ENCODE peak calls at places on chromosomes 12 and 14, in five cellular contexts. I, D, T, A and G are unnamed samples.
A peak's percentile ranks its signal among the peaks of the same experiment; 100 is the strongest.

GRCh38 chr14:64755661-64756265 is 51.5 kb downstream of the PLEKHG3 start:
- DNase-seq in I (no peak), D (peak; percentile 42), T (no peak), A (no peak), G (peak; percentile 90)

GRCh38 chr12:6559500-6559899 is 3.7 kb upstream of the IFFO1 start:
- DNase-seq in I (no peak), D (no peak), T (no peak), A (no peak), G (no peak)

GRCh38 chr12:127803545-127803944 is 463.4 kb upstream of the TMEM132C start:
- DNase-seq in I (no peak), D (peak; percentile 27), T (no peak), A (no peak), G (no peak)

GRCh38 chr12:58583541-58583940 is 336.8 kb downstream of the LRIG3 start:
- DNase-seq in I (no peak), D (peak; percentile 37), T (no peak), A (no peak), G (no peak)

GRCh38 chr14:65927871-65928270 is 515.3 kb downstream of the FUT8 start:
- DNase-seq in I (no peak), D (no peak), T (no peak), A (no peak), G (no peak)

GRCh38 chr14:56002876-56003625 is 115.2 kb upstream of the PELI2 start:
- DNase-seq in I (no peak), D (no peak), T (no peak), A (no peak), G (no peak)

GRCh38 chr14:101763941-101764709 is 2.6 kb downstream of the PPP2R5C start:
- DNase-seq in I (no peak), D (no peak), T (peak; percentile 68), A (no peak), G (no peak)

GRCh38 chr12:53207042-53207441 is at the start of gene ITGB7:
- DNase-seq in I (no peak), D (no peak), T (no peak), A (no peak), G (no peak)

GRCh38 chr12:131783915-131784541 is 44.2 kb upstream of the MMP17 start:
- DNase-seq in I (no peak), D (peak; percentile 84), T (no peak), A (no peak), G (no peak)

GRCh38 chr14:103753809-103754208 is 38.2 kb downstream of the ZFYVE21 start:
- DNase-seq in I (no peak), D (no peak), T (no peak), A (no peak), G (no peak)

GRCh38 chr14:82647088-82647697 is 1113.5 kb upstream of the SEL1L start:
- DNase-seq in I (no peak), D (no peak), T (no peak), A (no peak), G (no peak)

GRCh38 chr12:33825986-33826602 is 196.2 kb upstream of the ALG10 start:
- DNase-seq in I (no peak), D (no peak), T (no peak), A (no peak), G (no peak)

GRCh38 chr12:62799126-62799736 is 135.7 kb downstream of the PPM1H start:
- DNase-seq in I (peak; percentile 60), D (peak; percentile 38), T (peak; percentile 62), A (peak; percentile 81), G (no peak)

GRCh38 chr12:93022603-93023340 is 93.7 kb upstream of the EEA1 start:
- DNase-seq in I (no peak), D (peak; percentile 68), T (no peak), A (no peak), G (no peak)

GRCh38 chr12:131097247-131098177 is 143.8 kb downstream of the ADGRD1 start:
- DNase-seq in I (no peak), D (no peak), T (no peak), A (peak; percentile 92), G (peak; percentile 43)

GRCh38 chr12:105523164-105524057 is 192.9 kb downstream of the C12orf75 start:
- DNase-seq in I (peak; percentile 16), D (peak; percentile 95), T (peak; percentile 39), A (peak; percentile 73), G (no peak)

GRCh38 chr12:71216725-71217579 is 59.2 kb upstream of the TSPAN8 start:
- DNase-seq in I (peak; percentile 44), D (peak; percentile 17), T (no peak), A (peak; percentile 13), G (no peak)

GRCh38 chr12:47223848-47224213 is 144.1 kb upstream of the AMIGO2 start:
- DNase-seq in I (peak; percentile 70), D (peak; percentile 26), T (no peak), A (no peak), G (no peak)

GRCh38 chr12:130747867-130748740 is 32.0 kb upstream of the RIMBP2 start:
- DNase-seq in I (peak; percentile 75), D (peak; percentile 20), T (peak; percentile 77), A (peak; percentile 89), G (no peak)

GRCh38 chr12:104350211-104350908 is 46.8 kb downstream of the EID3 start:
- DNase-seq in I (no peak), D (no peak), T (peak; percentile 6), A (no peak), G (no peak)

GRCh38 chr12:54390668-54391551 is 6.4 kb upstream of the ZNF385A start:
- DNase-seq in I (peak; percentile 31), D (no peak), T (no peak), A (peak; percentile 83), G (no peak)

GRCh38 chr14:100555436-100556067 is 31.7 kb downstream of the BEGAIN start:
- DNase-seq in I (no peak), D (no peak), T (no peak), A (no peak), G (no peak)

GRCh38 chr12:19234991-19235876 is 105.7 kb downstream of the PLEKHA5 start:
- DNase-seq in I (no peak), D (peak; percentile 62), T (no peak), A (no peak), G (no peak)

GRCh38 chr14:55127491-55127951 is 1.5 kb upstream of the LGALS3 start:
- DNase-seq in I (no peak), D (peak; percentile 78), T (no peak), A (no peak), G (no peak)

GRCh38 chr14:54807881-54808280 is 94.7 kb downstream of the GCH1 start:
- DNase-seq in I (no peak), D (no peak), T (no peak), A (no peak), G (no peak)

DNA sequence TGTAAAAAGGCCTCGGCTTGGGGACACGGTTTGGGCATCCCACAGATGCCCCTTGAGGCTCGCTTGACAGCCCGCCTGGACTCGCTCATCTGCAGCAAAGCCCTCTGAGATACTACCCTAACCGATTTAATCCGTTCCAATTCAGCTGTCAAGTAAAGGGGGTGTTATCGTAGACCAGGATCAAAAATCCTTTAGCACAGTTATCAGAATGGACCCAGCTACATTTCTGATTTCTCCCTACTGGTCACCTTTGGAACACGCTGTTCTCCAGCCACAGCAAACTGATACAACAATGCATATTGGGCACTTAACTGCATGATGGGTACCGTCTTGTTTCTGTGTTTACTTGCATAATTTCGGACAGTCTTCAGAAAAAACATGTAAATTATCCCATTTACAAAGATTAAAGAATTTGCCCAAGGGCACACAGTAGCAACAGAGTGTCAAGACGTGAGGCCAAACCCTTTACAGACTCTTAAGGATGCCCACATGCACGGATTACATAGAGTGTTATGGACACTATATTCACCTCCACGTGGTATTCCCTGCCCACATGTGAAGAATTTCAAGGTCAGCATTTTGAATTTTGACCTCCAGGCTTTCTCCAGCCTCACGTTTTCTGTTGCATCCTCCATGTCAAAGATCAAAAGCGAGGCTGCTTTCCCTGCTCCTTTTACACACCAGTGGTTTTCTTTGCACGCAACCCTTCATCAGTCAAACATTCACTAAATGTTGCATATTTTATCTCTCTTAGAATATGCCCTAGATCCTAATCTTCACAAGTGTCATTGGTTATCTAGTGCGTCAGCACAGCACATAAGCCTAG is 3.2 kb upstream of the DUSP6 start:
- DNase-seq in I (no peak), D (no peak), T (no peak), A (peak; percentile 58), G (no peak)
- H3K4me3 ChIP-seq in I (no peak overlapping the region), D (peak overlapping the region; percentile 63), T (no peak overlapping the region), A (peak overlapping the region; percentile 79), G (peak overlapping the region; percentile 40)

DNA sequence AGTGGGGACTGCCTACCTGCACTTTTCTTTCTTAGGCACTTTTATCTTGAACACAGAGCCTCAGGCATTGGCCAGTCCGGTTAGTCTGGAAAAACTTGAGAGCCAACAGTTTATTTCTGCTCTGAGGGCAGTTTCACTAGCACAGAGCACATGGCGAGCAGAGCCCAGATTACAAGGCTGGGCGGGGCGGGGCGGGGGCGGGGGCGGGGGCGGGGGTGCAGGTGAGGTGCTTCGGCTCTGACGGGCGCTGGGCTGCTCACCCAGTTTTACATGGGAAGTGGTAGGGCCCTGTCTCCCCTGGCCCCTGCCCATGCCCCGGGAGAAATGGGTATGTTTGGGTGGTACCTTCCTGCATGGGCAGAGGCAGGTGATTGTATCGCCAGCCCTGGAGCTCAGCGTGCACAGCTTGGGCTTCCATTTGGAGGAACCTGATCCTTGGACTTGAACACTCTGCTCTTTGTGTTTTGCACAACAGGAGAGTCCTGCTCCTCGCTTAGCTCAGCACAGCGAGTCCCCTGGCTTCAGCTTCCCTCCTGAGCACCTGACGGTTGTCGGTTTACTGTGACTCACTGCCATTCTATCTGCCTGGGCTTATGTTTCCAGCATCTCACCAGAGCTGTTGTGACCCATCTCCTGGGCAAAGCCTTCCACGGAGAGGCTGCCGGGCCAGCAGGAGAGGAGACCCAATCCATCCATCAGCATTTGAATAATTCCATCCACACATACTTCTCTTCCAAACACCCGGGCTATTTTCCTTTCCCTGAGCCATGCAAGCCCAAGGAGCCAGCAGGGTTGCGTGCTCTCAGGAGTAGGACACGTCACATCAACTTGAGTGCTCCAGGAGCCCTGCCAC is 108.5 kb downstream of the ARF6 start:
- DNase-seq in I (peak; percentile 45), D (peak; percentile 97), T (peak; percentile 48), A (no peak), G (peak; percentile 88)
- H3K4me3 ChIP-seq in I (no peak overlapping the region), D (peak overlapping the region; percentile 9), T (no peak overlapping the region), A (no peak overlapping the region), G (no peak overlapping the region)

DNA sequence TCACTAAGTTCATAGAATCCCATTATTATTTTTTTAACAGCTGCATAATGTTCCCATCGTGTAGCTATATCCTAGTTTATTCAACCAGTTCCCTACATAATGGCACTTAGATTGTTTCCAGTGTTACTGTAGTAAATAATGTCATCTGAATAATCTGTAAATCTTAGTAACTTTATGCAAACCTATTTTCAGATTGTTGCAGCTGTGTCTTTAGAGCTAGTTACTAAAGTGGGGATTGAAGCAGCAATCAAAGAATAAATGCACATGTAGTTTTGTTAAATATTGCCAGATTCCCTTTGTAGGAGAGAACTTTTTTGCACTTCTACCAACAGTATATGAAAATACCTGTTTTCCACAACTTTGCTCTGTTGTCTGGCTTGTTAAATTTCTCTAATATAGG is 13.1 kb downstream of the ARID2 start:
- DNase-seq in I (no peak), D (no peak), T (no peak), A (no peak), G (no peak)
- H3K4me3 ChIP-seq in I (no peak overlapping the region), D (no peak overlapping the region), T (no peak overlapping the region), A (no peak overlapping the region), G (no peak overlapping the region)

GRCh38 chr12:68932701-68933563 is at the start of gene CPM:
- DNase-seq in I (peak; percentile 79), D (peak; percentile 33), T (peak; percentile 78), A (peak; percentile 83), G (peak; percentile 60)

GRCh38 chr12:68934392-68934791 is 1.4 kb upstream of the CPM start:
- DNase-seq in I (no peak), D (no peak), T (no peak), A (no peak), G (no peak)

GRCh38 chr12:68933564-68933893 is 558 bp upstream of the CPM start:
- DNase-seq in I (no peak), D (no peak), T (no peak), A (no peak), G (no peak)

GRCh38 chr12:68930178-68930577 is 2.8 kb downstream of the CPM start:
- DNase-seq in I (no peak), D (no peak), T (no peak), A (no peak), G (no peak)

GRCh38 chr12:68932123-68932700 is 759 bp downstream of the CPM start:
- DNase-seq in I (no peak), D (peak; percentile 2), T (peak; percentile 34), A (no peak), G (no peak)
- H3K4me3 ChIP-seq in I (peak overlapping the region; percentile 45), D (peak overlapping the region; percentile 69), T (peak overlapping the region; percentile 80), A (peak overlapping the region; percentile 57), G (peak overlapping the region; percentile 44)